ENCODE peak calls at places on chromosomes 1 and 21, in nine cellular contexts. U is NCI-H774; F is nephron progenitor cell; D is head of caudate nucleus; E is activated T-helper 2 cell treated with anti-CD3 and anti-CD28 coated beads, Interferon-gamma antibody, Interleukin-2, Interleukin-4, amounts not matched to agents 10 μg/mL and 5 μg/mL and 100 μg/mL, durations not matched to agents 14 hours and 24 hours and 36 hours; R is cardiac muscle cell; N is hypothalamus; W is LHCN-M2; Z is posterior vena cava. I is an unnamed sample.

GRCh38 chr1:107430540-107431228 is 289.8 kb downstream of the NTNG1 start:
- DNase-seq in U (no peak), F (peak), D (peak), E (no peak), R (peak), N (peak), W (peak), Z (no peak), I (peak)

GRCh38 chr1:2984399-2985061 is 36.7 kb upstream of the ACTRT2 start:
- DNase-seq in U (no peak), F (no peak), D (peak), E (no peak), R (no peak), N (no peak), W (no peak), Z (no peak), I (no peak)

GRCh38 chr1:64111787-64112186 is 91.6 kb upstream of the UBE2U start:
- DNase-seq in U (no peak), F (no peak), D (no peak), E (no peak), R (no peak), N (no peak), W (peak), Z (no peak), I (no peak)

GRCh38 chr1:2000850-2001249 is 2.7 kb downstream of the CFAP74 start:
- DNase-seq in U (no peak), F (no peak), D (no peak), E (no peak), R (no peak), N (no peak), W (no peak), Z (no peak), I (no peak)

GRCh38 chr1:189769448-189769847 is 708.2 kb downstream of the BRINP3 start:
- DNase-seq in U (no peak), F (no peak), D (no peak), E (no peak), R (no peak), N (no peak), W (no peak), Z (no peak), I (no peak)

GRCh38 chr1:168365719-168366474 is 85.2 kb downstream of the TBX19 start:
- DNase-seq in U (no peak), F (no peak), D (no peak), E (no peak), R (peak), N (no peak), W (no peak), Z (no peak), I (peak)

GRCh38 chr1:16302709-16303627 is 49.3 kb downstream of the FBXO42 start:
- DNase-seq in U (no peak), F (no peak), D (no peak), E (no peak), R (no peak), N (no peak), W (no peak), Z (no peak), I (no peak)

GRCh38 chr1:232302376-232303049 is 327.4 kb downstream of the SIPA1L2 start:
- DNase-seq in U (no peak), F (no peak), D (no peak), E (no peak), R (no peak), N (no peak), W (no peak), Z (no peak), I (no peak)

GRCh38 chr1:50701706-50702317 is 258.3 kb downstream of the FAF1 start:
- DNase-seq in U (no peak), F (no peak), D (no peak), E (no peak), R (no peak), N (no peak), W (no peak), Z (no peak), I (no peak)

GRCh38 chr21:27477321-27477720 is 510.4 kb upstream of the ADAMTS5 start:
- DNase-seq in U (no peak), F (no peak), D (no peak), E (no peak), R (no peak), N (no peak), W (no peak), Z (no peak), I (no peak)

GRCh38 chr1:185257947-185258203 is 59.2 kb downstream of the IVNS1ABP start:
- DNase-seq in U (no peak), F (no peak), D (no peak), E (no peak), R (no peak), N (no peak), W (peak), Z (no peak), I (no peak)

GRCh38 chr1:111221633-111222286 is 5.8 kb upstream of the CHI3L2 start:
- DNase-seq in U (no peak), F (no peak), D (no peak), E (peak), R (no peak), N (no peak), W (no peak), Z (no peak), I (peak)

GRCh38 chr1:169363046-169363756 is 4.4 kb downstream of the NME7 start:
- DNase-seq in U (no peak), F (no peak), D (no peak), E (peak), R (no peak), N (no peak), W (peak), Z (no peak), I (peak)

GRCh38 chr1:154198756-154199562 is 7.1 kb upstream of the TPM3 start:
- DNase-seq in U (peak), F (peak), D (peak), E (no peak), R (peak), N (peak), W (peak), Z (no peak), I (peak)

GRCh38 chr1:36635284-36635683 is 152.6 kb upstream of the CSF3R start:
- DNase-seq in U (no peak), F (no peak), D (no peak), E (no peak), R (no peak), N (no peak), W (no peak), Z (no peak), I (no peak)

GRCh38 chr1:42259739-42260064 is 75.3 kb downstream of the FOXJ3 start:
- DNase-seq in U (no peak), F (no peak), D (no peak), E (no peak), R (no peak), N (no peak), W (peak), Z (no peak), I (no peak)

GRCh38 chr1:65079941-65080340 is 68.1 kb upstream of the AK4 start:
- DNase-seq in U (no peak), F (no peak), D (no peak), E (no peak), R (no peak), N (no peak), W (peak), Z (no peak), I (no peak)

GRCh38 chr1:15424146-15424667 is 14.0 kb upstream of the CTRC start:
- DNase-seq in U (peak), F (no peak), D (no peak), E (no peak), R (no peak), N (no peak), W (no peak), Z (no peak), I (no peak)